ENCODE peak calls at places on chromosomes 13 and 19, in six cellular contexts. G, I, Y, F, B and D are unnamed samples.
A peak's percentile ranks its signal among the peaks of the same experiment; 100 is the strongest.

GRCh38 chr13:96982672-96983071 is 11.6 kb downstream of the OXGR1 start:
- DNase-seq in G (no peak), I (no peak), Y (no peak), F (no peak), B (no peak), D (no peak)

GRCh38 chr13:27339299-27339698 is 68.7 kb downstream of the RASL11A start:
- DNase-seq in G (no peak), I (peak; percentile 64), Y (peak; percentile 55), F (no peak), B (peak; percentile 41), D (no peak)

GRCh38 chr19:42286349-42287016 is 15.4 kb upstream of the PRR19 start:
- DNase-seq in G (no peak), I (no peak), Y (no peak), F (no peak), B (no peak), D (no peak)

GRCh38 chr19:14482112-14482941 is 7.2 kb upstream of the PTGER1 start:
- DNase-seq in G (no peak), I (no peak), Y (no peak), F (no peak), B (no peak), D (no peak)

GRCh38 chr13:106565127-106565775 is 2.7 kb downstream of the ARGLU1 start:
- DNase-seq in G (no peak), I (no peak), Y (no peak), F (no peak), B (no peak), D (no peak)

GRCh38 chr13:50700664-50701266 is 142.7 kb downstream of the DLEU7 start:
- DNase-seq in G (no peak), I (no peak), Y (no peak), F (no peak), B (no peak), D (no peak)

GRCh38 chr13:106497079-106497478 is 38.4 kb downstream of the EFNB2 start:
- DNase-seq in G (no peak), I (no peak), Y (no peak), F (no peak), B (no peak), D (no peak)

GRCh38 chr13:73119612-73120011 is 60.8 kb downstream of the KLF5 start:
- DNase-seq in G (no peak), I (no peak), Y (no peak), F (no peak), B (no peak), D (no peak)

GRCh38 chr19:35315883-35316282 is 13.1 kb upstream of the CD22 start:
- DNase-seq in G (no peak), I (no peak), Y (no peak), F (no peak), B (no peak), D (no peak)

GRCh38 chr13:75764251-75764650 is 128.1 kb downstream of the LMO7 start:
- DNase-seq in G (no peak), I (no peak), Y (no peak), F (no peak), B (no peak), D (no peak)

GRCh38 chr19:46813570-46814358 is 25.4 kb upstream of the SLC1A5 start:
- DNase-seq in G (no peak), I (no peak), Y (peak; percentile 58), F (no peak), B (no peak), D (no peak)

GRCh38 chr13:75050419-75051066 is 431.4 kb downstream of the TBC1D4 start:
- DNase-seq in G (no peak), I (no peak), Y (peak; percentile 58), F (no peak), B (no peak), D (no peak)

GRCh38 chr13:30410705-30411125 is 11.6 kb upstream of the UBE2L5 start:
- DNase-seq in G (no peak), I (no peak), Y (peak; percentile 30), F (no peak), B (no peak), D (no peak)

GRCh38 chr13:30422056-30422914 is at the start of gene UBE2L5:
- DNase-seq in G (peak; percentile 67), I (peak; percentile 85), Y (peak; percentile 81), F (peak; percentile 72), B (peak; percentile 54), D (no peak)

GRCh38 chr13:63041640-63042414 is 1626.2 kb upstream of the PCDH20 start:
- DNase-seq in G (no peak), I (no peak), Y (no peak), F (no peak), B (peak; percentile 3), D (no peak)

GRCh38 chr13:112931028-112931934 is 37.7 kb upstream of the MCF2L start:
- DNase-seq in G (peak; percentile 32), I (peak; percentile 88), Y (peak; percentile 71), F (no peak), B (peak; percentile 47), D (peak; percentile 91)

GRCh38 chr13:74158028-74158427 is 23.8 kb upstream of the KLF12 start:
- DNase-seq in G (no peak), I (no peak), Y (no peak), F (no peak), B (no peak), D (no peak)

GRCh38 chr13:114313061-114313860 is 1.0 kb upstream of the CHAMP1 start:
- DNase-seq in G (no peak), I (no peak), Y (peak; percentile 55), F (no peak), B (no peak), D (no peak)

GRCh38 chr13:113164492-113164891 is 6.0 kb downstream of the PROZ start:
- DNase-seq in G (no peak), I (no peak), Y (no peak), F (no peak), B (no peak), D (no peak)

GRCh38 chr13:40316301-40316700 is 350.1 kb downstream of the FOXO1 start:
- DNase-seq in G (no peak), I (no peak), Y (no peak), F (no peak), B (no peak), D (no peak)

GRCh38 chr13:49840667-49841066 is 48.2 kb upstream of the KPNA3 start:
- DNase-seq in G (no peak), I (peak; percentile 18), Y (no peak), F (no peak), B (no peak), D (no peak)

GRCh38 chr13:66353664-66354063 is 876.5 kb downstream of the PCDH9 start:
- DNase-seq in G (no peak), I (no peak), Y (no peak), F (no peak), B (no peak), D (no peak)